ENCODE peak calls at places on chromosomes 12 and 14, in six cellular contexts. H is K562, F is cardiac muscle cell, P is uterus, E is tibial nerve, O is osteoblast. R is an unnamed sample.

GRCh38 chr14:76776306-76777251 is 15.3 kb downstream of the VASH1 start:
- DNase-seq in H (peak; percentile 17), F (no peak), P (no peak), E (no peak), O (no peak), R (peak; percentile 42)

GRCh38 chr12:3658327-3659163 is 94.4 kb downstream of the CRACR2A start:
- DNase-seq in H (peak; percentile 45), F (peak; percentile 57), P (no peak), E (no peak), O (peak; percentile 86), R (peak; percentile 65)

GRCh38 chr14:29548948-29549370 is 378.7 kb downstream of the PRKD1 start:
- DNase-seq in H (peak; percentile 59), F (peak; percentile 84), P (no peak), E (no peak), O (peak; percentile 36), R (peak; percentile 11)

GRCh38 chr12:45284096-45284901 is 68.4 kb downstream of the ANO6 start:
- DNase-seq in H (no peak), F (peak; percentile 78), P (no peak), E (no peak), O (peak; percentile 34), R (peak; percentile 44)

GRCh38 chr12:122423258-122424165 is 1.0 kb upstream of the CLIP1 start:
- DNase-seq in H (no peak), F (peak; percentile 37), P (no peak), E (no peak), O (peak; percentile 62), R (peak; percentile 20)

GRCh38 chr12:84969226-84969625 is 56.6 kb upstream of the SLC6A15 start:
- DNase-seq in H (no peak), F (no peak), P (no peak), E (no peak), O (no peak), R (no peak)

GRCh38 chr14:90398315-90398811 is 1.5 kb downstream of the CALM1 start:
- DNase-seq in H (no peak), F (peak; percentile 40), P (peak; percentile 47), E (no peak), O (peak; percentile 90), R (peak; percentile 27)

GRCh38 chr12:97555547-97556200 is 93.1 kb downstream of the RMST start:
- DNase-seq in H (no peak), F (no peak), P (no peak), E (no peak), O (no peak), R (no peak)

GRCh38 chr12:28313631-28314030 is 123.4 kb downstream of the CCDC91 start:
- DNase-seq in H (no peak), F (peak; percentile 36), P (no peak), E (no peak), O (peak; percentile 1), R (no peak)

GRCh38 chr14:96938946-96939345 is 141.8 kb downstream of the VRK1 start:
- DNase-seq in H (peak; percentile 64), F (no peak), P (no peak), E (no peak), O (no peak), R (no peak)

GRCh38 chr14:95660550-95661515 is 25.4 kb upstream of the TCL1B start:
- DNase-seq in H (no peak), F (no peak), P (peak; percentile 27), E (no peak), O (no peak), R (no peak)

GRCh38 chr12:114777052-114777451 is 93.1 kb upstream of the TBX3 start:
- DNase-seq in H (no peak), F (peak; percentile 24), P (no peak), E (no peak), O (no peak), R (no peak)

GRCh38 chr12:104991565-104992128 is 5.5 kb downstream of the NOPCHAP1 start:
- DNase-seq in H (no peak), F (no peak), P (no peak), E (no peak), O (no peak), R (no peak)

GRCh38 chr12:116694653-116695463 is 43.0 kb downstream of the SPRING1 start:
- DNase-seq in H (no peak), F (no peak), P (no peak), E (no peak), O (no peak), R (no peak)

GRCh38 chr12:75579552-75579951 is 68.1 kb upstream of the KRR1 start:
- DNase-seq in H (no peak), F (no peak), P (no peak), E (no peak), O (no peak), R (no peak)

GRCh38 chr14:77872971-77873370 is 73.1 kb downstream of the ADCK1 start:
- DNase-seq in H (no peak), F (no peak), P (no peak), E (no peak), O (no peak), R (peak; percentile 37)

GRCh38 chr12:52268212-52268611 is 6.2 kb upstream of the KRT86 start:
- DNase-seq in H (no peak), F (no peak), P (no peak), E (no peak), O (peak; percentile 87), R (no peak)

GRCh38 chr12:3587402-3588013 is 96.5 kb downstream of the PRMT8 start:
- DNase-seq in H (no peak), F (no peak), P (no peak), E (no peak), O (no peak), R (no peak)

GRCh38 chr12:108890208-108890607 is 10.3 kb downstream of the DAO start:
- DNase-seq in H (peak; percentile 48), F (peak; percentile 24), P (no peak), E (no peak), O (peak; percentile 59), R (no peak)

GRCh38 chr14:28280530-28280929 is 486.1 kb upstream of the FOXG1 start:
- DNase-seq in H (no peak), F (no peak), P (no peak), E (no peak), O (no peak), R (no peak)

GRCh38 chr12:26791328-26791791 is 41.6 kb downstream of the ITPR2 start:
- DNase-seq in H (no peak), F (peak; percentile 50), P (no peak), E (no peak), O (no peak), R (no peak)

GRCh38 chr12:92899388-92900001 is 29.6 kb downstream of the EEA1 start:
- DNase-seq in H (no peak), F (peak; percentile 98), P (peak; percentile 93), E (peak; percentile 63), O (peak; percentile 79), R (no peak)

GRCh38 chr14:33026850-33027420 is 88.3 kb downstream of the NPAS3 start:
- DNase-seq in H (no peak), F (peak; percentile 2), P (no peak), E (no peak), O (no peak), R (no peak)

GRCh38 chr12:46627686-46628085 is 198.1 kb downstream of the SLC38A4 start:
- DNase-seq in H (no peak), F (no peak), P (no peak), E (no peak), O (no peak), R (no peak)

GRCh38 chr12:7114008-7114407 is 5.0 kb upstream of the C1RL start:
- DNase-seq in H (no peak), F (no peak), P (peak; percentile 14), E (no peak), O (no peak), R (no peak)
- TF ChIP-seq CTCF in H (no peak), F (no peak), P (no peak), E (no peak), O (no peak), R (no peak)

DNA sequence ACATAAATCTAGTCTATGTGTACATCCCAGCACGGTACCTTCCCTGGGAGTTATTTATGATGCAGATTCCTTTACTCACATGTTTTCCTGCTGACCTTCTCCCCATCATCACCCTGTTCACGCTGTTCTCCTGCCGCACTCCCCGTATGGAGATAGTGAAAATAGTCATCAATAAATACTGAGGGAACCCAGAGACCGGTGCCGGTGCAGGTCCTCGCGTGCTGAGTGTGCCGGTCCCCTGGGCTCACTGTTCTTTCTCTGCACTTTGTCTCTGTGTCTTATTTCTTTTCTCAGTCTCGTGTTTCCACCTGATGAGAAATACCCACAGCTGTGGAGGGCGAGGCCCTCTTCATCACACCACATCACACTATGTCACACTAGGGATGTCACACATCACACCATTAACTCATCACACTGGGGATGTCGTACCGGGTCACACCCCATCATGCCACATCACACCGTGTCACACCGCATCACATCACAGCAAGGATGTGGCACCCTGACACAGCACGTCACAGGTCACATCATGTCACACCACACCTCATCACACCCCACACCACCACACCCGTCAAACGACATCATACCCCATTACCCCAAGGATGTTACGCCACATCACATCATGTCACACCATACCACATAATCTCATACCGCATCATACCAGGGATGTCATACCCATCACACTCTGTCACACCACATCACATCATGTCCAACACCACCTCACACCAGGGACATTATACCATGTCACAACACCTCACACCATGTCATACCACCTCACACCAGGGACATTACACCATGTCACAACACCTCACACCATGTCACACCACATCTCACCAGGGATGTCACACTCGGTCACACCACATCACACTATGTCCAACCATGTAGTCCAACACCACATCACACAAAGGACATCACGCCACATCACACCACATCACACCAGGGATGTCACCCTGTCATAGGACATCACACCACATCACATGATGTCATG is 207.0 kb downstream of the TMEM121 start:
- DNase-seq in H (no peak), F (no peak), P (no peak), E (no peak), O (peak; percentile 51), R (no peak)
- H3K9me3 ChIP-seq in H (no peaks in the 10 kb centered on the region), F (no peaks in the 10 kb centered on the region), P (no peaks in the 10 kb centered on the region), E (peaks cover 6% of the 10 kb centered on the region), O (peaks cover 4% of the 10 kb centered on the region), R (no peaks in the 10 kb centered on the region)

GRCh38 chr14:48616941-48617340 is 941.5 kb upstream of the MDGA2 start:
- DNase-seq in H (no peak), F (no peak), P (no peak), E (no peak), O (no peak), R (no peak)
- H3K4me3 ChIP-seq in H (no peak overlapping the region), F (no peak overlapping the region), P (no peak overlapping the region), E (no peak overlapping the region), O (no peak overlapping the region), R (no peak overlapping the region)

GRCh38 chr12:83049306-83049705 is 362.6 kb downstream of the TMTC2 start:
- DNase-seq in H (no peak), F (no peak), P (no peak), E (no peak), O (no peak), R (no peak)

GRCh38 chr12:83040339-83040738 is 353.6 kb downstream of the TMTC2 start:
- DNase-seq in H (no peak), F (peak; percentile 11), P (no peak), E (no peak), O (no peak), R (no peak)

GRCh38 chr12:83042441-83043215 is 355.9 kb downstream of the TMTC2 start:
- DNase-seq in H (no peak), F (peak; percentile 13), P (no peak), E (no peak), O (no peak), R (peak; percentile 41)

GRCh38 chr12:83040991-83041390 is 354.3 kb downstream of the TMTC2 start:
- DNase-seq in H (no peak), F (no peak), P (no peak), E (no peak), O (no peak), R (no peak)

DNA sequence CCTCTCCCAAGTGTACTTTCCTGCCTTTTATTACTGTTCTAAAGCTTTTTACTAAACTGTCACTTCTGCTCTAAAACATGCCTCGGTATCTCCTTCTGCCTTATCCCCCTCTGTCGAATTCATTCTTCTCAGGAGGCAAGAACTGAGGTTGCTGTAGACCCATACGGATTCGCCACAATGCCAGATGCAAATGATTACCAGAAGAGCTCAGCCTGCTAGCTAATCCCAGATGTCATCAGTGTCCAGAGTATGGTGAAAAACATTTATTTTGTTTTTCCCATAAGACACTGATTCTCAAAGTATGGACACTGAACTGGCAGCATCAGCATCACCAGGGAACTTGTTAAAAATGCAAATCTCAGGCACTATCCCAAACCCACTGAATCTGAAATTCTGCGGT is 359.3 kb downstream of the TMTC2 start:
- DNase-seq in H (no peak), F (no peak), P (no peak), E (no peak), O (no peak), R (no peak)
- TF ChIP-seq CTCF in H (no peak), F (no peak), P (no peak), E (no peak), O (no peak), R (no peak)